ENCODE peak calls at places on chromosome 5, in ten cellular contexts. One of them, this sample, is unnamed.

GRCh38 chr5:59066367-59067163 is 483.7 kb downstream of the RAB3C start:
- DNase-seq in astrocyte of the spinal cord: peak
- DNase-seq in tibial nerve: no peak
- DNase-seq in body of pancreas: no peak
- DNase-seq in heart left ventricle: no peak
- DNase-seq in cardiac fibroblast: peak
- DNase-seq in progenitor cell of endocrine pancreas: no peak
- DNase-seq in RWPE1: no peak
- DNase-seq in Calu3: no peak
- DNase-seq in HFFc6: peak
- DNase-seq in this sample: no peak

GRCh38 chr5:6408627-6409446 is 30.5 kb upstream of the MED10 start:
- DNase-seq in astrocyte of the spinal cord: no peak
- DNase-seq in tibial nerve: no peak
- DNase-seq in body of pancreas: no peak
- DNase-seq in heart left ventricle: no peak
- DNase-seq in cardiac fibroblast: peak
- DNase-seq in progenitor cell of endocrine pancreas: no peak
- DNase-seq in RWPE1: no peak
- DNase-seq in Calu3: no peak
- DNase-seq in HFFc6: no peak
- DNase-seq in this sample: no peak

GRCh38 chr5:124927735-124928134 is 181.3 kb upstream of the ZNF608 start:
- DNase-seq in astrocyte of the spinal cord: peak
- DNase-seq in tibial nerve: no peak
- DNase-seq in body of pancreas: no peak
- DNase-seq in heart left ventricle: no peak
- DNase-seq in cardiac fibroblast: peak
- DNase-seq in progenitor cell of endocrine pancreas: no peak
- DNase-seq in RWPE1: peak
- DNase-seq in Calu3: no peak
- DNase-seq in HFFc6: peak
- DNase-seq in this sample: no peak

GRCh38 chr5:59081693-59082092 is 498.8 kb downstream of the RAB3C start:
- DNase-seq in astrocyte of the spinal cord: no peak
- DNase-seq in tibial nerve: no peak
- DNase-seq in body of pancreas: no peak
- DNase-seq in heart left ventricle: no peak
- DNase-seq in cardiac fibroblast: no peak
- DNase-seq in progenitor cell of endocrine pancreas: no peak
- DNase-seq in RWPE1: no peak
- DNase-seq in Calu3: no peak
- DNase-seq in HFFc6: no peak
- DNase-seq in this sample: no peak

GRCh38 chr5:80093796-80094195 is 58.6 kb downstream of the THBS4 start:
- DNase-seq in astrocyte of the spinal cord: no peak
- DNase-seq in tibial nerve: no peak
- DNase-seq in body of pancreas: peak
- DNase-seq in heart left ventricle: no peak
- DNase-seq in cardiac fibroblast: no peak
- DNase-seq in progenitor cell of endocrine pancreas: no peak
- DNase-seq in RWPE1: no peak
- DNase-seq in Calu3: peak
- DNase-seq in HFFc6: no peak
- DNase-seq in this sample: no peak

GRCh38 chr5:136028782-136029742 is at the start of gene TGFBI:
- DNase-seq in astrocyte of the spinal cord: peak
- DNase-seq in tibial nerve: peak
- DNase-seq in body of pancreas: peak
- DNase-seq in heart left ventricle: peak
- DNase-seq in cardiac fibroblast: peak
- DNase-seq in progenitor cell of endocrine pancreas: peak
- DNase-seq in RWPE1: peak
- DNase-seq in Calu3: peak
- DNase-seq in HFFc6: peak
- DNase-seq in this sample: no peak

GRCh38 chr5:329758-330149 is 8.2 kb downstream of the AHRR start:
- DNase-seq in astrocyte of the spinal cord: no peak
- DNase-seq in tibial nerve: no peak
- DNase-seq in body of pancreas: no peak
- DNase-seq in heart left ventricle: no peak
- DNase-seq in cardiac fibroblast: no peak
- DNase-seq in progenitor cell of endocrine pancreas: no peak
- DNase-seq in RWPE1: no peak
- DNase-seq in Calu3: no peak
- DNase-seq in HFFc6: no peak
- DNase-seq in this sample: no peak

GRCh38 chr5:77632526-77633268 is 5.8 kb downstream of the OTP start:
- DNase-seq in astrocyte of the spinal cord: no peak
- DNase-seq in tibial nerve: no peak
- DNase-seq in body of pancreas: no peak
- DNase-seq in heart left ventricle: no peak
- DNase-seq in cardiac fibroblast: no peak
- DNase-seq in progenitor cell of endocrine pancreas: no peak
- DNase-seq in RWPE1: no peak
- DNase-seq in Calu3: no peak
- DNase-seq in HFFc6: no peak
- DNase-seq in this sample: no peak

GRCh38 chr5:171832775-171833174 is 47.2 kb downstream of the SMIM23 start:
- DNase-seq in astrocyte of the spinal cord: no peak
- DNase-seq in tibial nerve: no peak
- DNase-seq in body of pancreas: no peak
- DNase-seq in heart left ventricle: no peak
- DNase-seq in cardiac fibroblast: no peak
- DNase-seq in progenitor cell of endocrine pancreas: no peak
- DNase-seq in RWPE1: no peak
- DNase-seq in Calu3: no peak
- DNase-seq in HFFc6: no peak
- DNase-seq in this sample: no peak

GRCh38 chr5:93062548-93062947 is 518.5 kb downstream of the NR2F1-AS1 start:
- DNase-seq in astrocyte of the spinal cord: no peak
- DNase-seq in tibial nerve: no peak
- DNase-seq in body of pancreas: no peak
- DNase-seq in heart left ventricle: no peak
- DNase-seq in cardiac fibroblast: peak
- DNase-seq in progenitor cell of endocrine pancreas: no peak
- DNase-seq in RWPE1: peak
- DNase-seq in Calu3: no peak
- DNase-seq in HFFc6: no peak
- DNase-seq in this sample: no peak

GRCh38 chr5:177433658-177434217 is 7.3 kb downstream of the GRK6 start:
- DNase-seq in astrocyte of the spinal cord: no peak
- DNase-seq in tibial nerve: no peak
- DNase-seq in body of pancreas: no peak
- DNase-seq in heart left ventricle: no peak
- DNase-seq in cardiac fibroblast: no peak
- DNase-seq in progenitor cell of endocrine pancreas: no peak
- DNase-seq in RWPE1: no peak
- DNase-seq in Calu3: no peak
- DNase-seq in HFFc6: no peak
- DNase-seq in this sample: no peak

GRCh38 chr5:67077296-67077695 is 119.3 kb downstream of the CD180 start:
- DNase-seq in astrocyte of the spinal cord: no peak
- DNase-seq in tibial nerve: no peak
- DNase-seq in body of pancreas: no peak
- DNase-seq in heart left ventricle: no peak
- DNase-seq in cardiac fibroblast: no peak
- DNase-seq in progenitor cell of endocrine pancreas: no peak
- DNase-seq in RWPE1: no peak
- DNase-seq in Calu3: no peak
- DNase-seq in HFFc6: no peak
- DNase-seq in this sample: no peak

GRCh38 chr5:36357391-36357790 is 55.7 kb upstream of the RANBP3L start:
- DNase-seq in astrocyte of the spinal cord: peak
- DNase-seq in tibial nerve: no peak
- DNase-seq in body of pancreas: no peak
- DNase-seq in heart left ventricle: no peak
- DNase-seq in cardiac fibroblast: peak
- DNase-seq in progenitor cell of endocrine pancreas: no peak
- DNase-seq in RWPE1: no peak
- DNase-seq in Calu3: no peak
- DNase-seq in HFFc6: peak
- DNase-seq in this sample: no peak

GRCh38 chr5:39503148-39503547 is 78.4 kb upstream of the DAB2 start:
- DNase-seq in astrocyte of the spinal cord: no peak
- DNase-seq in tibial nerve: peak
- DNase-seq in body of pancreas: no peak
- DNase-seq in heart left ventricle: peak
- DNase-seq in cardiac fibroblast: peak
- DNase-seq in progenitor cell of endocrine pancreas: no peak
- DNase-seq in RWPE1: no peak
- DNase-seq in Calu3: no peak
- DNase-seq in HFFc6: no peak
- DNase-seq in this sample: no peak

GRCh38 chr5:26553079-26553478 is 485.3 kb downstream of the CDH9 start:
- DNase-seq in astrocyte of the spinal cord: peak
- DNase-seq in tibial nerve: no peak
- DNase-seq in body of pancreas: no peak
- DNase-seq in heart left ventricle: no peak
- DNase-seq in cardiac fibroblast: no peak
- DNase-seq in progenitor cell of endocrine pancreas: no peak
- DNase-seq in RWPE1: peak
- DNase-seq in Calu3: no peak
- DNase-seq in HFFc6: no peak
- DNase-seq in this sample: no peak

DNA sequence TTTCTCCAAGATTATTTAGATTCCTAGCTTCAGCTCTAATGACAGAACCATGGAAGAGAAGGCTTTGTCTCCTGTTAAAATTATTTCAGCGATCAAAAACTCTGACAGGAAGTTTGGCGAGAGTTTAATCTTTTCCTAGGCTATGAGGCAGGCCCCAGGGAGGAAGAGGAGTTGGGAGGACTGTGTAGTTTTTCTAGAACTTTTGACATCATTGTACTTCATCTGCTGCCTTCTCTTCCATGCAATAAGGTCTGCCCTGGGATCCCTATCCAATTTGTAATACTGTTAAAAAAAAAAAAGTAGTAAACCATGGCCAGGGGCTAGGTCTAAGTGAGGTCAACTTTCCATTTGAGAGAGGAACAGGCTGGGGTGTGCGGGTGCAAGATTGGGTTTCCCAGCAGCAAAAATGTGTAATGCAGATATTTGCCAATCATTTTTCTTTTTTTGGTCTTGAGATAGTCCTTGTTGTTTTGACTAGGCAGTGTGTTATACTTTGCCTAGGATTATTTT is 261.9 kb upstream of the ANKH start:
- DNase-seq in astrocyte of the spinal cord: no peak
- DNase-seq in tibial nerve: no peak
- DNase-seq in body of pancreas: no peak
- DNase-seq in heart left ventricle: no peak
- DNase-seq in cardiac fibroblast: no peak
- DNase-seq in progenitor cell of endocrine pancreas: no peak
- DNase-seq in RWPE1: no peak
- DNase-seq in Calu3: no peak
- DNase-seq in HFFc6: no peak
- DNase-seq in this sample: no peak
- TF ChIP-seq CTCF in astrocyte of the spinal cord: no peak
- TF ChIP-seq CTCF in tibial nerve: no peak
- TF ChIP-seq CTCF in body of pancreas: no peak
- TF ChIP-seq CTCF in heart left ventricle: no peak
- TF ChIP-seq CTCF in cardiac fibroblast: no peak
- TF ChIP-seq CTCF in progenitor cell of endocrine pancreas: no peak
- TF ChIP-seq CTCF in RWPE1: no peak
- TF ChIP-seq CTCF in Calu3: no peak
- TF ChIP-seq CTCF in HFFc6: no peak
- TF ChIP-seq CTCF in this sample: no peak

DNA sequence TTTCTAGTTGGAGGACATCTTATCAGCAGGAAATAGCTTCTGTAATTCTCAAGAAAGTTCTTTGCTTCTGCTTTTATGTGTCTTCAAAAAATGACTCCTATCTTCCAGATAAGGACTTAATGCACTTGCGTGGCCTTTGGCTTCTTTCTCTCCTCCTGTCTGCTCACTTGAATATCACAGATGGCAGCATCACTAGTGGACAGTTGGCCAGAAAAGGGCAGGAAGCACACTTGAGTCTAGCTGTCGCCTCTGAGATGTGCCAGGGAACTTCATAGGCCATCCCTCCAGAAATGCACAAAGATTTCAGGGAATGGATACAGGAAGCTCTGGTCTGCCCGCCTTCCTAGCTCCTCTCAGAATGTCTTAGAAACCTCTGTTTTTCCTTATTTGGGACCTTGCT is 22.3 kb upstream of the LTC4S start:
- DNase-seq in astrocyte of the spinal cord: no peak
- DNase-seq in tibial nerve: no peak
- DNase-seq in body of pancreas: no peak
- DNase-seq in heart left ventricle: no peak
- DNase-seq in cardiac fibroblast: no peak
- DNase-seq in progenitor cell of endocrine pancreas: no peak
- DNase-seq in RWPE1: no peak
- DNase-seq in Calu3: no peak
- DNase-seq in HFFc6: no peak
- DNase-seq in this sample: no peak
- TF ChIP-seq CTCF in astrocyte of the spinal cord: no peak
- TF ChIP-seq CTCF in tibial nerve: no peak
- TF ChIP-seq CTCF in body of pancreas: no peak
- TF ChIP-seq CTCF in heart left ventricle: no peak
- TF ChIP-seq CTCF in cardiac fibroblast: no peak
- TF ChIP-seq CTCF in progenitor cell of endocrine pancreas: no peak
- TF ChIP-seq CTCF in RWPE1: no peak
- TF ChIP-seq CTCF in Calu3: no peak
- TF ChIP-seq CTCF in HFFc6: no peak
- TF ChIP-seq CTCF in this sample: no peak

GRCh38 chr5:15290953-15291352 is 209.0 kb upstream of the FBXL7 start:
- DNase-seq in astrocyte of the spinal cord: no peak
- DNase-seq in tibial nerve: no peak
- DNase-seq in body of pancreas: no peak
- DNase-seq in heart left ventricle: no peak
- DNase-seq in cardiac fibroblast: no peak
- DNase-seq in progenitor cell of endocrine pancreas: no peak
- DNase-seq in RWPE1: no peak
- DNase-seq in Calu3: no peak
- DNase-seq in HFFc6: no peak
- DNase-seq in this sample: no peak
- TF ChIP-seq CTCF in astrocyte of the spinal cord: no peak
- TF ChIP-seq CTCF in tibial nerve: no peak
- TF ChIP-seq CTCF in body of pancreas: no peak
- TF ChIP-seq CTCF in heart left ventricle: no peak
- TF ChIP-seq CTCF in cardiac fibroblast: no peak
- TF ChIP-seq CTCF in progenitor cell of endocrine pancreas: no peak
- TF ChIP-seq CTCF in RWPE1: no peak
- TF ChIP-seq CTCF in Calu3: no peak
- TF ChIP-seq CTCF in HFFc6: no peak
- TF ChIP-seq CTCF in this sample: no peak

DNA sequence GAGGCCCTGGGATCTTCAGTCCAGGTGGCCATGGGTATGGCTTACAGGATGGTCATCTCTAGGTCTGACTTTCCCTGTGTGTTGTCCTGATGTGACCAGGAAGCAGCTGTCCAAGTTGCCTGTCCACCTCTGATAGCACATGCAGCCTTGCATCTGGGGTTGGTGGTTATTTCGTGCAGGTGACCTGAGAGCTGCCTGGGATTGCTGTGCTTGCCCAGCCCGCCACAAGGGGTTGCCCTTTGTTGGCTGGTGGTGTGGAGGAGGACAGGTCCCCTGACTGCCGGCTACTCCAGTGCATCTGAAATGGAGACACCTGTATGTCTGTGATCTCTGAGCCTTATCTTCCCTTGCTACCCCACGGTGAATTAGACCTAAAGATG is 212.6 kb downstream of the ARHGAP26 start:
- DNase-seq in astrocyte of the spinal cord: no peak
- DNase-seq in tibial nerve: no peak
- DNase-seq in body of pancreas: no peak
- DNase-seq in heart left ventricle: no peak
- DNase-seq in cardiac fibroblast: no peak
- DNase-seq in progenitor cell of endocrine pancreas: no peak
- DNase-seq in RWPE1: no peak
- DNase-seq in Calu3: peak
- DNase-seq in HFFc6: no peak
- DNase-seq in this sample: no peak
- TF ChIP-seq CTCF in astrocyte of the spinal cord: peak
- TF ChIP-seq CTCF in tibial nerve: no peak
- TF ChIP-seq CTCF in body of pancreas: no peak
- TF ChIP-seq CTCF in heart left ventricle: no peak
- TF ChIP-seq CTCF in cardiac fibroblast: no peak
- TF ChIP-seq CTCF in progenitor cell of endocrine pancreas: peak
- TF ChIP-seq CTCF in RWPE1: no peak
- TF ChIP-seq CTCF in Calu3: no peak
- TF ChIP-seq CTCF in HFFc6: peak
- TF ChIP-seq CTCF in this sample: no peak

This sample was measured in activated B cell treated with CpG ODN at 0.5 μM for 24 hours.